ENCODE peak calls at places on chromosome 21, in six cellular contexts. N, B, Y, G, E and T are unnamed samples.

GRCh38 chr21:34952701-34953100 is 96.4 kb downstream of the RUNX1 start:
- DNase-seq in N (no peak), B (no peak), Y (no peak), G (no peak), E (no peak), T (no peak)

GRCh38 chr21:29300547-29301138 is 1.9 kb downstream of the BACH1 start:
- DNase-seq in N (no peak), B (no peak), Y (no peak), G (no peak), E (no peak), T (no peak)

GRCh38 chr21:29293495-29293894 is 5.2 kb upstream of the BACH1 start:
- DNase-seq in N (no peak), B (no peak), Y (no peak), G (no peak), E (no peak), T (no peak)

GRCh38 chr21:39348040-39348354 is 891 bp downstream of the HMGN1 start:
- DNase-seq in N (no peak), B (no peak), Y (no peak), G (no peak), E (no peak), T (no peak)

GRCh38 chr21:38669186-38669585 is 136.5 kb upstream of the ETS2 start:
- DNase-seq in N (no peak), B (no peak), Y (peak), G (no peak), E (peak), T (no peak)

GRCh38 chr21:17784604-17785402 is 34.4 kb downstream of the C21orf91 start:
- DNase-seq in N (no peak), B (no peak), Y (peak), G (no peak), E (no peak), T (no peak)

GRCh38 chr21:35927262-35927661 is 133.1 kb downstream of the SETD4 start:
- DNase-seq in N (no peak), B (no peak), Y (no peak), G (no peak), E (no peak), T (no peak)

GRCh38 chr21:29501451-29501850 is 202.7 kb downstream of the BACH1 start:
- DNase-seq in N (no peak), B (no peak), Y (no peak), G (no peak), E (no peak), T (no peak)

GRCh38 chr21:29825936-29826335 is 113.9 kb downstream of the GRIK1 start:
- DNase-seq in N (no peak), B (no peak), Y (no peak), G (no peak), E (no peak), T (no peak)

GRCh38 chr21:46128983-46129571 is 26.3 kb downstream of the FTCD start:
- DNase-seq in N (no peak), B (no peak), Y (no peak), G (peak), E (no peak), T (no peak)

GRCh38 chr21:45443595-45444181 is 38.7 kb downstream of the COL18A1 start:
- DNase-seq in N (no peak), B (no peak), Y (no peak), G (peak), E (no peak), T (no peak)

GRCh38 chr21:44082648-44083436 is 24.4 kb upstream of the PWP2 start:
- DNase-seq in N (no peak), B (no peak), Y (no peak), G (no peak), E (no peak), T (peak)

GRCh38 chr21:44086636-44087425 is 20.4 kb upstream of the PWP2 start:
- DNase-seq in N (no peak), B (no peak), Y (no peak), G (no peak), E (no peak), T (no peak)

GRCh38 chr21:44084496-44085241 is 22.5 kb upstream of the PWP2 start:
- DNase-seq in N (no peak), B (no peak), Y (no peak), G (no peak), E (no peak), T (no peak)

GRCh38 chr21:44085491-44086321 is 21.5 kb upstream of the PWP2 start:
- DNase-seq in N (peak), B (no peak), Y (no peak), G (no peak), E (no peak), T (no peak)

DNA sequence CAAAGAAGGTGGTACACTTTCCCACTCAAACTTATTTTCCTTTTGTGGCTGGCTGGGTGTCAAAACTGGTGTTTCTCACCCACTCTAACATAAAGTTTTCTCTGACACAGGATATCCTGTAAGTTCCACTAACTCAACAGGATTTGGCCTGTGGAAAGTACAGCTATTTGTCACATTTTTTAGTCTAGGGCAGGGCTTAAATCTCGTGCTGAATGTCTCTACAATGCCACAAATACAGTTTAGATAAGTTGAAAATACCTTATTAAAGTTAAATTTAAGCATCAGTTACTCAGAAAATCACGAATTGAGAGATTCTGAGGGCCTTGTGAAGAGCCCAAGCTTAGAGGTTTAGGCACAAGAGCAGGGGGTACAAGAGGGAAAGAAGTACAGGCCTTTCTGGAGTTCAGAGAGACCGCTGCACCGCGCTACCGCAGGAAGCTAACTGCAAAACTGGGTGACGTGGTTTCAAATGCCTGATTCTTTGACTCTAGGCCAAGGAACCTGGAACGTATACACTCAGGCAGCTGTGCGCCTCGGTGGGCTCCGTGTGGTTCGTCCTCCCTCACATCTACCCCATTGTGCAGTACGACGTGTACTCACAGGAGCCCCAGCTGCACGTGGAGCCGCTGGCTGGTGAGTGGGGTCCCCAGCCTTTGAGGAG is 23.4 kb upstream of the PWP2 start:
- DNase-seq in N (no peak), B (no peak), Y (no peak), G (no peak), E (no peak), T (peak)
- TF ChIP-seq POLR2A in N (no peak), B (peak), Y (no peak), G (no peak), E (no peak), T (no peak)

DNA sequence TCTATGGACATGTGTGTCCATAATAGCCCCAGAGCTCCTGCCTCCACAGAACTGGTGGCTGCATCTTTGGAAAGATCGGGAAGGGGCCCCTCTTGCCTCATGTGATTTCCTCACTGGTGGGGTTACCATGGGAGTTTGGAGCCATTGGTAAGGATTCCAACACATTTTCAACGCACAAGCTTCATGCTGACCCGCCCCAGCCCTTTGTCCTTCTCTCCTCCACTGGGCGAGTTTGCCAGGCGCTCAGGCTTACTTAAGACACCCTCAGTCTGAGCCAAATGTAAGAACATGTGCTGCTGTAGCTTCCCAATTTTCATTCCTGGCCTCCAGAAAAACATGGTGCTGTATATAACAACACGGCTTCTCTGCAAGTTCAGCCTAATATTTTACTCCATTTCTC is 72.4 kb downstream of the ATP5PO start:
- DNase-seq in N (no peak), B (no peak), Y (no peak), G (no peak), E (no peak), T (no peak)
- TF ChIP-seq POLR2A in N (no peak), B (no peak), Y (no peak), G (no peak), E (no peak), T (no peak)

DNA sequence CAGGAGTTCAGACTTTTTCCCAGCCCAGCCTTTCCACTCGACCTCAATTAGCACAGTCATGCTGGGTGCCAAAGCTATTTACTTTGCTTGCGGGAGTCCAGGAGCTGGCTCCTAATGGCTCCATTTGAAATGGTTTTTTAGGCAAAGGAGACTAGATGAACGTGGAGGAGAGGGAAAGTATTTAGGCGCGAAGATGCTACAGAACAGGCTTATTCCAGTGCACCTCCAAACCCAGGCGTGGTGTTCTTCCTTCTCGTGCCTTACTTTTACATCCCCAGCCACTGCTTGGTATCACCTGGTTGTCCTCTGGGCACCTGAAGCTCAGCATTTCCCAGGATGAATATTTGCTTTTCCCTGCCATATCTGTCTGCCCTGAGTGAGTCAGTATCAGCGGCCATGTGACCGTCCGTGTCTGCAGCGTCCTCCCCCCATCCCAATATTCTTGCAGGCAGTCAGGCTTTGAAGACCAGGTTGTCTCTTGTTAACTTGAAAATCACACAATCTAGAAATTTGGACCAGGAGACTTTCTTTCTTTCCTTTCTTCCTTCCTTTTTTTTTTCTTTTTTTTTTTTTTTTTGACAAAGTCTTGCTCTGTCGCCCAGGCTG is 198.5 kb downstream of the DYRK1A start:
- DNase-seq in N (no peak), B (no peak), Y (no peak), G (no peak), E (no peak), T (no peak)
- TF ChIP-seq POLR2A in N (no peak), B (no peak), Y (no peak), G (no peak), E (no peak), T (no peak)

GRCh38 chr21:41428311-41428710 is 2.3 kb downstream of the MX1 start:
- DNase-seq in N (no peak), B (no peak), Y (no peak), G (no peak), E (no peak), T (no peak)

GRCh38 chr21:41425588-41425953 is 468 bp upstream of the MX1 start:
- DNase-seq in N (no peak), B (no peak), Y (no peak), G (no peak), E (no peak), T (no peak)

GRCh38 chr21:41426656-41427311 is 745 bp downstream of the MX1 start:
- DNase-seq in N (no peak), B (no peak), Y (no peak), G (peak), E (no peak), T (no peak)

GRCh38 chr21:41427556-41427955 is 1.5 kb downstream of the MX1 start:
- DNase-seq in N (no peak), B (no peak), Y (no peak), G (no peak), E (no peak), T (no peak)

GRCh38 chr21:41425954-41426655 is at the start of gene MX1:
- DNase-seq in N (peak), B (no peak), Y (peak), G (peak), E (no peak), T (peak)
- TF ChIP-seq POLR2A in N (peak), B (peak), Y (peak), G (peak), E (no peak), T (peak)